ENCODE peak calls at places on chromosome 22, in seven cellular contexts. One of them, this sample, is unnamed.

GRCh38 chr22:25827415-25827814 is 85.4 kb downstream of the MYO18B start:
- DNase-seq in PC-3: no peak
- DNase-seq in mesenchymal stem cell: no peak
- DNase-seq in kidney: no peak
- DNase-seq in IMR-90: no peak
- DNase-seq in HCT116: no peak
- DNase-seq in K562: no peak
- DNase-seq in this sample: no peak

GRCh38 chr22:32754413-32755041 is 47.0 kb upstream of the TIMP3 start:
- DNase-seq in PC-3: no peak
- DNase-seq in mesenchymal stem cell: peak
- DNase-seq in kidney: no peak
- DNase-seq in IMR-90: peak
- DNase-seq in HCT116: no peak
- DNase-seq in K562: no peak
- DNase-seq in this sample: peak

GRCh38 chr22:40238425-40239344 is 61.0 kb downstream of the TNRC6B start:
- DNase-seq in PC-3: peak
- DNase-seq in mesenchymal stem cell: peak
- DNase-seq in kidney: no peak
- DNase-seq in IMR-90: peak
- DNase-seq in HCT116: no peak
- DNase-seq in K562: no peak
- DNase-seq in this sample: peak

GRCh38 chr22:36409911-36410756 is 22.4 kb upstream of the MYH9 start:
- DNase-seq in PC-3: peak
- DNase-seq in mesenchymal stem cell: peak
- DNase-seq in kidney: peak
- DNase-seq in IMR-90: no peak
- DNase-seq in HCT116: peak
- DNase-seq in K562: peak
- DNase-seq in this sample: peak

GRCh38 chr22:19419086-19419463 is 12.5 kb downstream of the HIRA start:
- DNase-seq in PC-3: no peak
- DNase-seq in mesenchymal stem cell: no peak
- DNase-seq in kidney: no peak
- DNase-seq in IMR-90: no peak
- DNase-seq in HCT116: no peak
- DNase-seq in K562: peak
- DNase-seq in this sample: no peak

GRCh38 chr22:11042116-11042515 is 4485.9 kb upstream of the OR11H1 start:
- DNase-seq in PC-3: no peak
- DNase-seq in mesenchymal stem cell: no peak
- DNase-seq in kidney: no peak
- DNase-seq in IMR-90: no peak
- DNase-seq in HCT116: no peak
- DNase-seq in K562: no peak
- DNase-seq in this sample: no peak

GRCh38 chr22:36329217-36330078 is 58.3 kb downstream of the MYH9 start:
- DNase-seq in PC-3: peak
- DNase-seq in mesenchymal stem cell: peak
- DNase-seq in kidney: peak
- DNase-seq in IMR-90: peak
- DNase-seq in HCT116: peak
- DNase-seq in K562: peak
- DNase-seq in this sample: peak

GRCh38 chr22:34236527-34236926 is 316.3 kb upstream of the LARGE1 start:
- DNase-seq in PC-3: no peak
- DNase-seq in mesenchymal stem cell: no peak
- DNase-seq in kidney: no peak
- DNase-seq in IMR-90: no peak
- DNase-seq in HCT116: no peak
- DNase-seq in K562: no peak
- DNase-seq in this sample: peak

GRCh38 chr22:39960791-39961746 is 872 bp downstream of the TMA7B start:
- DNase-seq in PC-3: peak
- DNase-seq in mesenchymal stem cell: peak
- DNase-seq in kidney: no peak
- DNase-seq in IMR-90: peak
- DNase-seq in HCT116: no peak
- DNase-seq in K562: peak
- DNase-seq in this sample: peak

GRCh38 chr22:24331468-24332440 is 61.1 kb downstream of the SPECC1L start:
- DNase-seq in PC-3: no peak
- DNase-seq in mesenchymal stem cell: no peak
- DNase-seq in kidney: no peak
- DNase-seq in IMR-90: peak
- DNase-seq in HCT116: no peak
- DNase-seq in K562: no peak
- DNase-seq in this sample: no peak

GRCh38 chr22:36541831-36542391 is 12.9 kb upstream of the EIF3D start:
- DNase-seq in PC-3: peak
- DNase-seq in mesenchymal stem cell: peak
- DNase-seq in kidney: no peak
- DNase-seq in IMR-90: peak
- DNase-seq in HCT116: peak
- DNase-seq in K562: peak
- DNase-seq in this sample: peak

GRCh38 chr22:27113211-27114030 is 456.0 kb downstream of the MIAT start:
- DNase-seq in PC-3: peak
- DNase-seq in mesenchymal stem cell: peak
- DNase-seq in kidney: no peak
- DNase-seq in IMR-90: peak
- DNase-seq in HCT116: peak
- DNase-seq in K562: no peak
- DNase-seq in this sample: peak

GRCh38 chr22:23503736-23504440 is 76.2 kb downstream of the IGLL1 start:
- DNase-seq in PC-3: no peak
- DNase-seq in mesenchymal stem cell: no peak
- DNase-seq in kidney: peak
- DNase-seq in IMR-90: no peak
- DNase-seq in HCT116: no peak
- DNase-seq in K562: no peak
- DNase-seq in this sample: no peak

GRCh38 chr22:17370036-17370765 is 941 bp downstream of the CECR2 start:
- DNase-seq in PC-3: no peak
- DNase-seq in mesenchymal stem cell: peak
- DNase-seq in kidney: peak
- DNase-seq in IMR-90: no peak
- DNase-seq in HCT116: no peak
- DNase-seq in K562: no peak
- DNase-seq in this sample: no peak

GRCh38 chr22:46672731-46673130 is 52.5 kb downstream of the GRAMD4 start:
- DNase-seq in PC-3: no peak
- DNase-seq in mesenchymal stem cell: no peak
- DNase-seq in kidney: no peak
- DNase-seq in IMR-90: no peak
- DNase-seq in HCT116: no peak
- DNase-seq in K562: no peak
- DNase-seq in this sample: no peak

GRCh38 chr22:22201185-22201924 is 43.2 kb upstream of the VPREB1 start:
- DNase-seq in PC-3: peak
- DNase-seq in mesenchymal stem cell: peak
- DNase-seq in kidney: no peak
- DNase-seq in IMR-90: peak
- DNase-seq in HCT116: no peak
- DNase-seq in K562: peak
- DNase-seq in this sample: no peak

GRCh38 chr22:24460418-24461089 is 33.2 kb downstream of the ADORA2A start:
- DNase-seq in PC-3: no peak
- DNase-seq in mesenchymal stem cell: peak
- DNase-seq in kidney: no peak
- DNase-seq in IMR-90: peak
- DNase-seq in HCT116: no peak
- DNase-seq in K562: no peak
- DNase-seq in this sample: no peak

GRCh38 chr22:26588749-26589366 is 1.1 kb downstream of the TPST2 start:
- DNase-seq in PC-3: no peak
- DNase-seq in mesenchymal stem cell: no peak
- DNase-seq in kidney: peak
- DNase-seq in IMR-90: no peak
- DNase-seq in HCT116: no peak
- DNase-seq in K562: peak
- DNase-seq in this sample: no peak

GRCh38 chr22:45318168-45318557 is 8.4 kb downstream of the FAM118A start:
- DNase-seq in PC-3: no peak
- DNase-seq in mesenchymal stem cell: peak
- DNase-seq in kidney: peak
- DNase-seq in IMR-90: peak
- DNase-seq in HCT116: no peak
- DNase-seq in K562: peak
- DNase-seq in this sample: peak
- H3K27ac ChIP-seq in PC-3: no peak
- H3K27ac ChIP-seq in mesenchymal stem cell: peak
- H3K27ac ChIP-seq in kidney: peak
- H3K27ac ChIP-seq in IMR-90: peak
- H3K27ac ChIP-seq in HCT116: no peak
- H3K27ac ChIP-seq in K562: no peak
- H3K27ac ChIP-seq in this sample: peak

GRCh38 chr22:29112680-29113079 is 39.8 kb downstream of the KREMEN1 start:
- DNase-seq in PC-3: no peak
- DNase-seq in mesenchymal stem cell: no peak
- DNase-seq in kidney: no peak
- DNase-seq in IMR-90: peak
- DNase-seq in HCT116: no peak
- DNase-seq in K562: no peak
- DNase-seq in this sample: no peak
- H3K9ac ChIP-seq in PC-3: no peak
- H3K9ac ChIP-seq in mesenchymal stem cell: no peak
- H3K9ac ChIP-seq in kidney: no peak
- H3K9ac ChIP-seq in IMR-90: no peak
- H3K9ac ChIP-seq in HCT116: no peak
- H3K9ac ChIP-seq in K562: no peak
- H3K9ac ChIP-seq in this sample: no peak

DNA sequence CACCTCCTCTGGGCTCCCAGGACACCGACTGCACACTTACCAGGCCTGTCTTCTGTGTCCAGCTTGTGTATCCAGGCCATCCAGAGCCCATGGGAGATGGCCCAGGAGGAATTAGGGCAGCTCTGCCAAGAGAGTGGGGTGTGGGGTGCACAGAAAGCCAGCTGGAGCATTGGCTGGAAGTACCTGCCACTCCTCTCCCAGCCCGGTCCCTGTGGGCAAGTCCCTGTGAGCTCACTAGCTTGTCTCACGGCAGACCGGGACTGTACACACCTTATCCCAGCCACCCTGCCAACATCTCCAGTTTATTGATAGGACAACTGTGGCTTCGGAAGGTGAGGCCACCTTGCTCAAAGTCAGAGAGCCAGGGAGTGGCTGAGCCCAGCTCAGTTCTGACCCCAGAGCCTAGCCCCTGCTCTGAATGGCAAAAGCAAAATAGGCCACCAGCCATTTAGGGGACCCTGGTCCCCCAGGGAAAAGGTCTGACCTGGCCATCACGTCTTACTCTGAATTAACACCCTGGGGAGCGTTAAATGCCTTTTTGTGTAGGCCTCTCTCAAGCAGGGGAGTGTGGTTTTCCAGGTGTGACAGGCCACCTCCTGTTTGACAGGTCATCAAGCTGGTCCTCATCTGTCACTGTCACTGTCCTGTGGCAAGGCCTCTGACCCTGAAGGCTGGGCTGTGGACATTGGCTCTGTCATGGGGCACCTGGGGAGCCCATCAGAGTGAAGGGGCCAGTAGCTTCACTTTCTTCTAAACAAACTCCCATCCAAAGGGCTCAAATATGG is 15.1 kb downstream of the UQCR10 start:
- DNase-seq in PC-3: peak
- DNase-seq in mesenchymal stem cell: no peak
- DNase-seq in kidney: no peak
- DNase-seq in IMR-90: peak
- DNase-seq in HCT116: no peak
- DNase-seq in K562: no peak
- DNase-seq in this sample: peak
- H3K27ac ChIP-seq in PC-3: peak
- H3K27ac ChIP-seq in mesenchymal stem cell: peak
- H3K27ac ChIP-seq in kidney: no peak
- H3K27ac ChIP-seq in IMR-90: peak
- H3K27ac ChIP-seq in HCT116: no peak
- H3K27ac ChIP-seq in K562: no peak
- H3K27ac ChIP-seq in this sample: peak

GRCh38 chr22:38694945-38695344 is 5.8 kb downstream of the JOSD1 start:
- DNase-seq in PC-3: no peak
- DNase-seq in mesenchymal stem cell: no peak
- DNase-seq in kidney: no peak
- DNase-seq in IMR-90: no peak
- DNase-seq in HCT116: no peak
- DNase-seq in K562: no peak
- DNase-seq in this sample: no peak

GRCh38 chr22:38698407-38699094 is 2.2 kb downstream of the JOSD1 start:
- DNase-seq in PC-3: no peak
- DNase-seq in mesenchymal stem cell: no peak
- DNase-seq in kidney: no peak
- DNase-seq in IMR-90: no peak
- DNase-seq in HCT116: no peak
- DNase-seq in K562: no peak
- DNase-seq in this sample: no peak

GRCh38 chr22:38699143-38699542 is 1.6 kb downstream of the JOSD1 start:
- DNase-seq in PC-3: no peak
- DNase-seq in mesenchymal stem cell: no peak
- DNase-seq in kidney: no peak
- DNase-seq in IMR-90: no peak
- DNase-seq in HCT116: no peak
- DNase-seq in K562: no peak
- DNase-seq in this sample: no peak

GRCh38 chr22:38696606-38697005 is 4.1 kb downstream of the JOSD1 start:
- DNase-seq in PC-3: peak
- DNase-seq in mesenchymal stem cell: peak
- DNase-seq in kidney: no peak
- DNase-seq in IMR-90: peak
- DNase-seq in HCT116: peak
- DNase-seq in K562: peak
- DNase-seq in this sample: peak

DNA sequence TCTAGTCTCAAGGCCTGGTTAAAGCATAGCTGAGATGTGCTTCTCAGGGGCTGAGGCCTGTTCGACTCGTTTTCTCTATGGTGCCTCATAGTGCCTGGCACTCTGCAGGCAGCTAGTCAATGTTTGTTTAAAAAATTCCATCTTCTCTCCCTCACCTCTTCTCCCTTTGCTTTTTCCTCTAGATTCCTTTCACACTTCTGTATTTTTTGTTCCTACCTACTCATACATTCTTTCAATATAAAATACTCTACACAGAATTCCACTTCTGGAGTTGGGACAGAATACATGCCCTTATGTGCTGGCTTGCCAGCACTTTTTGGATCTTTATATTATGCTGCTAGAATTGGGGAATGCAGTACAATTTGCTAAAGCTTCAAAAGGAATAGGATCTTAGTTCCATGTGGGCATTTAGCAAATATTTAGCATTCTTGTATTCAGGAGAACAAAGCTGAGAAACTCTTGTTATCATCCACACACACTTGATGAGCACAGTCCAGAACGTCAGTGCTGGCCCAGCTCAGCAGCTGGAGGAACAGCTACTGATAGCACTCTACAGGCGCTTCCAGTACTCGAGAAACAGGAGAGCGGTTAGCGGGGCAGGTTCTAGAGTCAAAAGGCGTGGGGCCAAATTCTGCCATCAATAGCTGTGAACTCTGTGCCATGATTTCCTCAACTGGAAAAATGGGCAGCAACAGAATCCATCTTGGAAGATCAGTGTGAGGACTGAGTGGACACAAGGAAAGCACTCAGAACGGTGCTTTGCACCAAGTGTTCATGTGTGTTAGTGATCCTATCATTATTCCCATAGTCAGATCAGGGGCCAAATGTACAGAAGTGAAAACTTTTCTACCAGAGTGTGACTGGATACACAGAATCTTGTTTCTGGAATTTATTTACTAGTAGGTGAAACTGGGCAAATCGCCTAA is 3.4 kb downstream of the JOSD1 start:
- DNase-seq in PC-3: peak
- DNase-seq in mesenchymal stem cell: peak
- DNase-seq in kidney: no peak
- DNase-seq in IMR-90: peak
- DNase-seq in HCT116: no peak
- DNase-seq in K562: peak
- DNase-seq in this sample: no peak
- H3K9ac ChIP-seq in PC-3: peak
- H3K9ac ChIP-seq in mesenchymal stem cell: peak
- H3K9ac ChIP-seq in kidney: no peak
- H3K9ac ChIP-seq in IMR-90: peak
- H3K9ac ChIP-seq in HCT116: peak
- H3K9ac ChIP-seq in K562: peak
- H3K9ac ChIP-seq in this sample: peak